ENCODE peak calls at places on chromosomes 16 and 17, in four cellular contexts. N is GM10248, R is epithelial cell of esophagus, K is neural crest cell. U is an unnamed sample.

GRCh38 chr16:12600536-12601256 is 203.0 kb downstream of the CPPED1 start:
- DNase-seq in K (no peak), R (no peak), N (no peak), U (no peak)

GRCh38 chr16:66298006-66298405 is 68.5 kb upstream of the CDH5 start:
- DNase-seq in K (no peak), N (no peak), R (no peak), U (no peak)

GRCh38 chr16:2689968-2690830 is 7.9 kb downstream of the KCTD5 start:
- DNase-seq in N (no peak), K (no peak), R (no peak), U (peak)

GRCh38 chr16:14071576-14072271 is 605 bp downstream of the MRTFB start:
- DNase-seq in K (no peak), N (no peak), R (no peak), U (no peak)

GRCh38 chr16:85753976-85754375 is 3.1 kb upstream of the C16orf74 start:
- DNase-seq in K (no peak), R (no peak), N (no peak), U (no peak)

GRCh38 chr17:51500454-51500853 is 240.1 kb downstream of the UTP18 start:
- DNase-seq in N (no peak), R (no peak), K (no peak), U (no peak)

GRCh38 chr17:44911133-44912001 is 3.9 kb downstream of the GFAP start:
- DNase-seq in R (peak), K (peak), N (peak), U (peak)

GRCh38 chr16:81522141-81522701 is 77.6 kb downstream of the CMIP start:
- DNase-seq in N (no peak), R (peak), K (no peak), U (no peak)

GRCh38 chr16:61829631-61830030 is 206.6 kb downstream of the CDH8 start:
- DNase-seq in N (no peak), R (no peak), K (no peak), U (no peak)

GRCh38 chr16:68228652-68229051 is 7.3 kb downstream of the ESRP2 start:
- DNase-seq in R (no peak), N (no peak), K (no peak), U (no peak)

GRCh38 chr17:61505846-61506627 is 53.8 kb downstream of the TBX4 start:
- DNase-seq in R (no peak), K (no peak), N (no peak), U (no peak)

GRCh38 chr17:58060596-58061191 is 22.5 kb upstream of the DYNLL2 start:
- DNase-seq in R (peak), K (no peak), N (no peak), U (no peak)

GRCh38 chr17:58189436-58190146 is 2.9 kb upstream of the EPX start:
- DNase-seq in N (no peak), R (peak), K (no peak), U (no peak)

GRCh38 chr17:63775420-63775819 is 1.4 kb downstream of the DDX42 start:
- DNase-seq in R (peak), K (no peak), N (no peak), U (no peak)

GRCh38 chr17:1302761-1303160 is 23.3 kb downstream of the TRARG1 start:
- DNase-seq in R (no peak), N (no peak), K (no peak), U (no peak)

GRCh38 chr16:23207485-23207884 is 24.9 kb downstream of the SCNN1G start:
- DNase-seq in N (no peak), K (no peak), R (no peak), U (no peak)

GRCh38 chr17:27755706-27756466 is 44.4 kb downstream of the NOS2 start:
- DNase-seq in N (no peak), K (no peak), R (no peak), U (no peak)

GRCh38 chr16:56888806-56889205 is 23.8 kb downstream of the SLC12A3 start:
- DNase-seq in N (peak), R (no peak), K (no peak), U (no peak)

GRCh38 chr17:65183736-65184135 is 46.6 kb downstream of the RGS9 start:
- DNase-seq in K (no peak), N (no peak), R (peak), U (no peak)

DNA sequence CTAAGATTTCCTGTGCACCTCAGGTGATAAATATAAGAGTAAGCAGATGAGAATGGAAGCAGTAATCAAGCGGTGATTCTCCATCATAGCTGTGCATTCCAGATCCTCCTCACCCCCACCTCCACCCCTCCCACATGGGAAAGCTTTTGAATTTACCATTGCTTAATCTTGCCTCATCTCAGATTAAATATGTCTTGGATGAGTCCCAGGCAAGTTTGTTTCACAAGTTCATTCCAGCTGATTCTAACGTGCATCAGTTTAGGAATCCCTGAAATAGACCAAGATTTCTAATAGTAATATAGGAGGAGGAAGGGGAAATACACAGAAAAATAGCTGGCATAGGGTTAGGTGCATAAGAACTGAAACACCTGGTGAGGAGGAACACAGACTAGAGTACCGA is 396.2 kb upstream of the KIF2B start:
- DNase-seq in K (no peak), R (no peak), N (no peak), U (no peak)
- TF ChIP-seq CTCF in K (no peak), R (no peak), N (no peak), U (no peak)

GRCh38 chr16:88491560-88492310 is 38.7 kb downstream of the ZFPM1 start:
- DNase-seq in N (no peak), R (no peak), K (no peak), U (no peak)
- TF ChIP-seq CTCF in N (no peak), R (no peak), K (no peak), U (no peak)

GRCh38 chr17:30600062-30600829 is 123.0 kb downstream of the GOSR1 start:
- DNase-seq in K (peak), R (peak), N (peak), U (peak)
- TF ChIP-seq CTCF in K (peak), R (peak), N (peak), U (peak)

GRCh38 chr17:19650826-19651225 is 2.3 kb downstream of the ALDH3A2 start:
- DNase-seq in R (peak), N (no peak), K (no peak), U (no peak)

GRCh38 chr17:19646788-19647696 is 1.5 kb upstream of the ALDH3A2 start:
- DNase-seq in R (peak), N (no peak), K (no peak), U (no peak)

GRCh38 chr17:19647697-19648474 is 665 bp upstream of the ALDH3A2 start:
- DNase-seq in K (no peak), N (peak), R (peak), U (peak)

GRCh38 chr17:19651461-19652238 is 3.1 kb downstream of the ALDH3A2 start:
- DNase-seq in N (no peak), K (no peak), R (peak), U (no peak)

DNA sequence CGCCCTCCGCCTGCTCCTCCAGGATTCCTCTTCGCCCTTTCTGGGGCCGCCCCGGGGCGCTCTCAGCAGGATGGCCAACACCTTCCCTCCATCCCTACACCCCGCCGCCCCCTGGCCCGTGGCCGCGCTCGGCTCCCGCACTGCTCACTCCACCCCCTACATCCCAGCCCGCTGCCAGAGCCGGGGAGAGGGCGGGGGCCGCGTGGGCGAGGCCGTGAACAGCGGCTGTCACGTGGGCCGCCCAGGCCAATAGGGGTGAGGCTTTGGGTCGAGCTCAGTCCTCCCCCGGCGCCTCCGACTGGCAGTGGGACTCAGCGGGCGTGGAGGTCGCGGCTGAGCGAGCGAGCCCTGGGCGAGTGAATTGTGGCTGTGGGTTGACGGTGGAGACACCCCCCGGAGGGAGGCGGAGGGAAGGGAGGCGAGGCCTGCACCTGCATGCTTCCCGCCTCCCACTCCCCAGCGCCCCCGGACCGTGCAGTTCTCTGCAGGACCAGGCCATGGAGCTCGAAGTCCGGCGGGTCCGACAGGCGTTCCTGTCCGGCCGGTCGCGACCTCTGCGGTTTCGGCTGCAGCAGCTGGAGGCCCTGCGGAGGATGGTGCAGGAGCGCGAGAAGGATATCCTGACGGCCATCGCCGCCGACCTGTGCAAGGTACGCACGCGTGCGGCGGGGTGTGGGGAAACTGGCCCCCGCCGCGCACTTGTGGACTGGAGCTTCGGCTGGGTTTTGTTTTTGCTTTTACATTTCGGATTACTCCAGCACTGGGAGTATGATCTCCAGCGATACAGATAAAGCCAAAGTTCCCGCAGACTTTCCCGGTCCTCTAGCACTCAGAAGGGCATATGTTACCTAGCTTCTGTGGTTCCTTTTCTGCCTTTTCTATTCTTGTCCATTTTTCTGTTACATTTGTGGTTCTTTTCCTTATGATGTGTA is at the start of gene ALDH3A2:
- DNase-seq in K (peak), N (peak), R (peak), U (peak)
- TF ChIP-seq CTCF in K (no peak), N (peak), R (no peak), U (no peak)

GRCh38 chr17:81961087-81961514 is at the start of gene NOTUM:
- DNase-seq in K (no peak), N (no peak), R (no peak), U (no peak)
- TF ChIP-seq CTCF in K (peak), N (no peak), R (no peak), U (no peak)

GRCh38 chr16:89442990-89443726 is 47.2 kb downstream of the ANKRD11 start:
- DNase-seq in N (no peak), K (no peak), R (peak), U (no peak)
- TF ChIP-seq CTCF in N (no peak), K (no peak), R (peak), U (no peak)

GRCh38 chr16:59412275-59412841 is 678.2 kb upstream of the GOT2 start:
- DNase-seq in R (peak), K (no peak), N (no peak), U (no peak)
- TF ChIP-seq CTCF in R (peak), K (peak), N (no peak), U (peak)

GRCh38 chr16:77062878-77063566 is 128.0 kb upstream of the MON1B start:
- DNase-seq in K (no peak), N (no peak), R (no peak), U (no peak)

GRCh38 chr16:77057161-77057736 is 133.7 kb upstream of the MON1B start:
- DNase-seq in N (no peak), R (peak), K (no peak), U (no peak)

GRCh38 chr16:77059441-77059840 is 131.5 kb upstream of the MON1B start:
- DNase-seq in K (no peak), R (no peak), N (no peak), U (no peak)

GRCh38 chr16:77063617-77064016 is 127.4 kb upstream of the MON1B start:
- DNase-seq in R (no peak), N (no peak), K (no peak), U (no peak)

DNA sequence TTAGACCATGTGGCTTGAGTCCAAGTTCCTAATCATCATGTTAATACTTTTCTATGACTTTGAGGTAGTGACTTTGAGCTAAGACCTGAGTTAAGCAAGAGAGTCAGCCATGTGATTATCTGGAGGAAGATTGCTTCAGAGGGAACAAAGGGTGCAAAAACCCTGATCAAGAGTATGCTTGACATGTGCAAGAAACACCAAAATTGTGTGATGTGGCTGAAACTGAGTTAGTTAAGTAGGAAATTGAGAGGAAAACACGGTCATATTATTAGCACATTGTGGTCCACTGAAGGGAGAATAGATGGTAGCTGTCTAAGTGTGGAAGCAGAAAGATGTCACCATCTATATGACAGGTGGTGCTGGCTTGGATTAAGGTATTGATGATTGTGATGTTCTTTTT is 130.4 kb upstream of the MON1B start:
- DNase-seq in K (no peak), R (no peak), N (no peak), U (no peak)
- TF ChIP-seq CTCF in K (no peak), R (no peak), N (no peak), U (no peak)

DNA sequence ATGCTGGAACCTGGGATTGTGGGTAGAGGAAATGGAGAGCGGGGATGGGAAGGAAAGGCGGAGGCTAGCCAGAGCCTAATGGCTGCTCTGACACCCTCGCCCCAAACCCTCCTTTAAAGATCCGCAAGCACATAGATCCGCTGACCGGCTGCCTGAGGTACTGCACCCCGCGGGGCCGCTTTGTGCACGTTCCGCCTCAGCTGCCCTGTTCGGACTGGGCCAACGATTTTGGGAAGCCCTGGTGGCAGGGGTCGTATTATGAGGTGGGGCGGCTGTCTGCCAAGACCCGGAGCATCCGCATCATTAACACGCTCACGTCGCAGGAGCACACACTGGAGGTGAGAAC is 657 bp downstream of the CYB5D1 start:
- DNase-seq in K (no peak), N (peak), R (peak), U (no peak)
- TF ChIP-seq CTCF in K (peak), N (peak), R (peak), U (no peak)

U was measured in D721Med.